ENCODE peak calls at places on chromosome 4, in five cellular contexts. One of them, this sample, is unnamed.

GRCh38 chr4:112933790-112934189 is 115.7 kb upstream of the ANK2 start:
- DNase-seq in kidney glomerular epithelial cell: no peak
- DNase-seq in heart right ventricle: no peak
- DNase-seq in anterior cingulate cortex: no peak
- DNase-seq in NCI-H1436: no peak
- DNase-seq in this sample: no peak

GRCh38 chr4:73019462-73020047 is 50.0 kb downstream of the COX18 start:
- DNase-seq in kidney glomerular epithelial cell: peak
- DNase-seq in heart right ventricle: peak
- DNase-seq in anterior cingulate cortex: no peak
- DNase-seq in NCI-H1436: peak
- DNase-seq in this sample: no peak

GRCh38 chr4:123505457-123506310 is 109.1 kb downstream of the SPRY1 start:
- DNase-seq in kidney glomerular epithelial cell: peak
- DNase-seq in heart right ventricle: peak
- DNase-seq in anterior cingulate cortex: peak
- DNase-seq in NCI-H1436: peak
- DNase-seq in this sample: peak

GRCh38 chr4:102554482-102554881 is 53.3 kb downstream of the NFKB1 start:
- DNase-seq in kidney glomerular epithelial cell: peak
- DNase-seq in heart right ventricle: peak
- DNase-seq in anterior cingulate cortex: peak
- DNase-seq in NCI-H1436: no peak
- DNase-seq in this sample: peak

GRCh38 chr4:168771251-168771650 is 238.8 kb downstream of the CBR4 start:
- DNase-seq in kidney glomerular epithelial cell: no peak
- DNase-seq in heart right ventricle: no peak
- DNase-seq in anterior cingulate cortex: no peak
- DNase-seq in NCI-H1436: no peak
- DNase-seq in this sample: no peak

GRCh38 chr4:141395246-141395830 is 174.6 kb downstream of the ZNF330 start:
- DNase-seq in kidney glomerular epithelial cell: no peak
- DNase-seq in heart right ventricle: no peak
- DNase-seq in anterior cingulate cortex: no peak
- DNase-seq in NCI-H1436: no peak
- DNase-seq in this sample: no peak

GRCh38 chr4:166064706-166065105 is 191.7 kb downstream of the TLL1 start:
- DNase-seq in kidney glomerular epithelial cell: no peak
- DNase-seq in heart right ventricle: no peak
- DNase-seq in anterior cingulate cortex: no peak
- DNase-seq in NCI-H1436: no peak
- DNase-seq in this sample: no peak

GRCh38 chr4:26061248-26061986 is 147.4 kb downstream of the SMIM20 start:
- DNase-seq in kidney glomerular epithelial cell: no peak
- DNase-seq in heart right ventricle: no peak
- DNase-seq in anterior cingulate cortex: no peak
- DNase-seq in NCI-H1436: no peak
- DNase-seq in this sample: no peak

GRCh38 chr4:21507439-21507838 is 441.1 kb downstream of the KCNIP4 start:
- DNase-seq in kidney glomerular epithelial cell: no peak
- DNase-seq in heart right ventricle: no peak
- DNase-seq in anterior cingulate cortex: no peak
- DNase-seq in NCI-H1436: no peak
- DNase-seq in this sample: no peak

GRCh38 chr4:160180206-160180605 is 1077.3 kb downstream of the RAPGEF2 start:
- DNase-seq in kidney glomerular epithelial cell: no peak
- DNase-seq in heart right ventricle: no peak
- DNase-seq in anterior cingulate cortex: no peak
- DNase-seq in NCI-H1436: no peak
- DNase-seq in this sample: no peak

GRCh38 chr4:23234716-23235115 is 542.0 kb downstream of the GBA3 start:
- DNase-seq in kidney glomerular epithelial cell: no peak
- DNase-seq in heart right ventricle: no peak
- DNase-seq in anterior cingulate cortex: no peak
- DNase-seq in NCI-H1436: no peak
- DNase-seq in this sample: no peak

GRCh38 chr4:70715097-70715496 is 6.7 kb upstream of the RUFY3 start:
- DNase-seq in kidney glomerular epithelial cell: peak
- DNase-seq in heart right ventricle: no peak
- DNase-seq in anterior cingulate cortex: no peak
- DNase-seq in NCI-H1436: no peak
- DNase-seq in this sample: no peak

GRCh38 chr4:169225812-169226211 is 44.9 kb downstream of the SH3RF1 start:
- DNase-seq in kidney glomerular epithelial cell: no peak
- DNase-seq in heart right ventricle: no peak
- DNase-seq in anterior cingulate cortex: no peak
- DNase-seq in NCI-H1436: no peak
- DNase-seq in this sample: no peak

GRCh38 chr4:183757105-183757504 is 98.0 kb downstream of the TRAPPC11 start:
- DNase-seq in kidney glomerular epithelial cell: peak
- DNase-seq in heart right ventricle: no peak
- DNase-seq in anterior cingulate cortex: no peak
- DNase-seq in NCI-H1436: no peak
- DNase-seq in this sample: no peak

GRCh38 chr4:39528056-39528465 is 822 bp upstream of the UGDH start:
- DNase-seq in kidney glomerular epithelial cell: no peak
- DNase-seq in heart right ventricle: no peak
- DNase-seq in anterior cingulate cortex: no peak
- DNase-seq in NCI-H1436: no peak
- DNase-seq in this sample: peak

GRCh38 chr4:138775485-138775884 is 240.1 kb upstream of the NOCT start:
- DNase-seq in kidney glomerular epithelial cell: no peak
- DNase-seq in heart right ventricle: no peak
- DNase-seq in anterior cingulate cortex: no peak
- DNase-seq in NCI-H1436: no peak
- DNase-seq in this sample: no peak

GRCh38 chr4:52658671-52659015 is 458 bp downstream of the USP46 start:
- DNase-seq in kidney glomerular epithelial cell: no peak
- DNase-seq in heart right ventricle: peak
- DNase-seq in anterior cingulate cortex: no peak
- DNase-seq in NCI-H1436: no peak
- DNase-seq in this sample: peak

GRCh38 chr4:188781655-188782054 is 642.4 kb downstream of the TRIML1 start:
- DNase-seq in kidney glomerular epithelial cell: no peak
- DNase-seq in heart right ventricle: no peak
- DNase-seq in anterior cingulate cortex: no peak
- DNase-seq in NCI-H1436: no peak
- DNase-seq in this sample: no peak

GRCh38 chr4:891747-892146 is 40.4 kb downstream of the GAK start:
- DNase-seq in kidney glomerular epithelial cell: no peak
- DNase-seq in heart right ventricle: no peak
- DNase-seq in anterior cingulate cortex: no peak
- DNase-seq in NCI-H1436: no peak
- DNase-seq in this sample: no peak

GRCh38 chr4:133960975-133961374 is 240.6 kb downstream of the PABPC4L start:
- DNase-seq in kidney glomerular epithelial cell: no peak
- DNase-seq in heart right ventricle: no peak
- DNase-seq in anterior cingulate cortex: no peak
- DNase-seq in NCI-H1436: no peak
- DNase-seq in this sample: no peak

GRCh38 chr4:106273831-106274230 is 42.2 kb downstream of the TBCK start:
- DNase-seq in kidney glomerular epithelial cell: no peak
- DNase-seq in heart right ventricle: no peak
- DNase-seq in anterior cingulate cortex: no peak
- DNase-seq in NCI-H1436: no peak
- DNase-seq in this sample: no peak

GRCh38 chr4:2787230-2788100 is 5.4 kb upstream of the SH3BP2 start:
- DNase-seq in kidney glomerular epithelial cell: no peak
- DNase-seq in heart right ventricle: no peak
- DNase-seq in anterior cingulate cortex: no peak
- DNase-seq in NCI-H1436: no peak
- DNase-seq in this sample: peak

GRCh38 chr4:56289934-56290333 is 97.4 kb downstream of the AASDH start:
- DNase-seq in kidney glomerular epithelial cell: no peak
- DNase-seq in heart right ventricle: no peak
- DNase-seq in anterior cingulate cortex: no peak
- DNase-seq in NCI-H1436: no peak
- DNase-seq in this sample: no peak

GRCh38 chr4:148648599-148648998 is 206.4 kb upstream of the NR3C2 start:
- DNase-seq in kidney glomerular epithelial cell: no peak
- DNase-seq in heart right ventricle: no peak
- DNase-seq in anterior cingulate cortex: no peak
- DNase-seq in NCI-H1436: no peak
- DNase-seq in this sample: no peak

GRCh38 chr4:186906722-186907121 is 183.1 kb upstream of the FAT1 start:
- DNase-seq in kidney glomerular epithelial cell: no peak
- DNase-seq in heart right ventricle: no peak
- DNase-seq in anterior cingulate cortex: no peak
- DNase-seq in NCI-H1436: no peak
- DNase-seq in this sample: no peak

GRCh38 chr4:84451546-84451945 is 47.5 kb downstream of the NKX6-1 start:
- DNase-seq in kidney glomerular epithelial cell: peak
- DNase-seq in heart right ventricle: no peak
- DNase-seq in anterior cingulate cortex: no peak
- DNase-seq in NCI-H1436: no peak
- DNase-seq in this sample: no peak

GRCh38 chr4:76950052-76950845 is 697 bp downstream of the SEPTIN11 start:
- DNase-seq in kidney glomerular epithelial cell: no peak
- DNase-seq in heart right ventricle: peak
- DNase-seq in anterior cingulate cortex: peak
- DNase-seq in NCI-H1436: peak
- DNase-seq in this sample: peak

GRCh38 chr4:178309890-178310289 is 867.7 kb upstream of the AGA start:
- DNase-seq in kidney glomerular epithelial cell: no peak
- DNase-seq in heart right ventricle: no peak
- DNase-seq in anterior cingulate cortex: no peak
- DNase-seq in NCI-H1436: no peak
- DNase-seq in this sample: no peak

GRCh38 chr4:174522183-174523002 is at the start of gene HPGD:
- DNase-seq in kidney glomerular epithelial cell: no peak
- DNase-seq in heart right ventricle: peak
- DNase-seq in anterior cingulate cortex: no peak
- DNase-seq in NCI-H1436: no peak
- DNase-seq in this sample: peak

GRCh38 chr4:1053080-1053661 is 41.7 kb downstream of the FGFRL1 start:
- DNase-seq in kidney glomerular epithelial cell: no peak
- DNase-seq in heart right ventricle: no peak
- DNase-seq in anterior cingulate cortex: no peak
- DNase-seq in NCI-H1436: no peak
- DNase-seq in this sample: no peak

GRCh38 chr4:1195109-1195671 is 22.8 kb upstream of the SPON2 start:
- DNase-seq in kidney glomerular epithelial cell: no peak
- DNase-seq in heart right ventricle: no peak
- DNase-seq in anterior cingulate cortex: no peak
- DNase-seq in NCI-H1436: no peak
- DNase-seq in this sample: peak

GRCh38 chr4:172596206-172596605 is 572.4 kb upstream of the GALNT7 start:
- DNase-seq in kidney glomerular epithelial cell: no peak
- DNase-seq in heart right ventricle: no peak
- DNase-seq in anterior cingulate cortex: no peak
- DNase-seq in NCI-H1436: no peak
- DNase-seq in this sample: no peak

GRCh38 chr4:138561906-138562305 is 319.8 kb upstream of the SLC7A11 start:
- DNase-seq in kidney glomerular epithelial cell: no peak
- DNase-seq in heart right ventricle: peak
- DNase-seq in anterior cingulate cortex: no peak
- DNase-seq in NCI-H1436: no peak
- DNase-seq in this sample: peak

GRCh38 chr4:105474110-105474518 is 252 bp upstream of the PPA2 start:
- DNase-seq in kidney glomerular epithelial cell: peak
- DNase-seq in heart right ventricle: peak
- DNase-seq in anterior cingulate cortex: no peak
- DNase-seq in NCI-H1436: no peak
- DNase-seq in this sample: peak

GRCh38 chr4:7547368-7548040 is 112.8 kb upstream of the PSAPL1 start:
- DNase-seq in kidney glomerular epithelial cell: no peak
- DNase-seq in heart right ventricle: no peak
- DNase-seq in anterior cingulate cortex: no peak
- DNase-seq in NCI-H1436: no peak
- DNase-seq in this sample: no peak

GRCh38 chr4:7904108-7904516 is 35.5 kb downstream of the AFAP1 start:
- DNase-seq in kidney glomerular epithelial cell: no peak
- DNase-seq in heart right ventricle: no peak
- DNase-seq in anterior cingulate cortex: no peak
- DNase-seq in NCI-H1436: no peak
- DNase-seq in this sample: no peak

This sample was measured in psoas muscle.